ENCODE peak calls at places on chromosomes 3 and 15, in nine cellular contexts. One of them, this sample, is unnamed.

GRCh38 chr15:29970402-29970695 is 112.4 kb upstream of the GOLGA8J start:
- DNase-seq in A549: peak
- DNase-seq in HepG2: peak
- DNase-seq in SK-N-SH: peak
- DNase-seq in HCT116: no peak
- DNase-seq in K562: no peak
- DNase-seq in Panc1: no peak
- DNase-seq in GM23338: no peak
- DNase-seq in GM12878: no peak
- DNase-seq in this sample: no peak

GRCh38 chr15:28260722-28261121 is 61.3 kb downstream of the HERC2 start:
- DNase-seq in A549: no peak
- DNase-seq in HepG2: no peak
- DNase-seq in SK-N-SH: no peak
- DNase-seq in HCT116: no peak
- DNase-seq in K562: no peak
- DNase-seq in Panc1: no peak
- DNase-seq in GM23338: peak
- DNase-seq in GM12878: no peak
- DNase-seq in this sample: no peak

GRCh38 chr3:71069797-71070196 is 513.7 kb downstream of the FOXP1 start:
- DNase-seq in A549: peak
- DNase-seq in HepG2: peak
- DNase-seq in SK-N-SH: peak
- DNase-seq in HCT116: no peak
- DNase-seq in K562: peak
- DNase-seq in Panc1: no peak
- DNase-seq in GM23338: peak
- DNase-seq in GM12878: no peak
- DNase-seq in this sample: no peak

GRCh38 chr15:91926871-91927270 is 73.4 kb downstream of the SLCO3A1 start:
- DNase-seq in A549: no peak
- DNase-seq in HepG2: no peak
- DNase-seq in SK-N-SH: no peak
- DNase-seq in HCT116: no peak
- DNase-seq in K562: no peak
- DNase-seq in Panc1: no peak
- DNase-seq in GM23338: peak
- DNase-seq in GM12878: no peak
- DNase-seq in this sample: no peak

GRCh38 chr3:18099611-18100010 is 325.5 kb downstream of the SATB1 start:
- DNase-seq in A549: no peak
- DNase-seq in HepG2: no peak
- DNase-seq in SK-N-SH: no peak
- DNase-seq in HCT116: no peak
- DNase-seq in K562: no peak
- DNase-seq in Panc1: no peak
- DNase-seq in GM23338: no peak
- DNase-seq in GM12878: no peak
- DNase-seq in this sample: no peak

GRCh38 chr3:178436773-178437172 is 99.5 kb upstream of the KCNMB2 start:
- DNase-seq in A549: peak
- DNase-seq in HepG2: no peak
- DNase-seq in SK-N-SH: peak
- DNase-seq in HCT116: peak
- DNase-seq in K562: peak
- DNase-seq in Panc1: no peak
- DNase-seq in GM23338: peak
- DNase-seq in GM12878: no peak
- DNase-seq in this sample: no peak

GRCh38 chr3:123457841-123458240 is 9.0 kb upstream of the ADCY5 start:
- DNase-seq in A549: no peak
- DNase-seq in HepG2: no peak
- DNase-seq in SK-N-SH: no peak
- DNase-seq in HCT116: no peak
- DNase-seq in K562: no peak
- DNase-seq in Panc1: no peak
- DNase-seq in GM23338: peak
- DNase-seq in GM12878: no peak
- DNase-seq in this sample: no peak

GRCh38 chr3:184578822-184579221 is 17.2 kb downstream of the EPHB3 start:
- DNase-seq in A549: no peak
- DNase-seq in HepG2: peak
- DNase-seq in SK-N-SH: no peak
- DNase-seq in HCT116: no peak
- DNase-seq in K562: no peak
- DNase-seq in Panc1: no peak
- DNase-seq in GM23338: no peak
- DNase-seq in GM12878: no peak
- DNase-seq in this sample: no peak

GRCh38 chr3:40911264-40911663 is 288.0 kb upstream of the CTNNB1 start:
- DNase-seq in A549: no peak
- DNase-seq in HepG2: no peak
- DNase-seq in SK-N-SH: no peak
- DNase-seq in HCT116: no peak
- DNase-seq in K562: no peak
- DNase-seq in Panc1: no peak
- DNase-seq in GM23338: no peak
- DNase-seq in GM12878: no peak
- DNase-seq in this sample: no peak

GRCh38 chr3:20589275-20589674 is 403.3 kb upstream of the SGO1 start:
- DNase-seq in A549: no peak
- DNase-seq in HepG2: peak
- DNase-seq in SK-N-SH: no peak
- DNase-seq in HCT116: no peak
- DNase-seq in K562: no peak
- DNase-seq in Panc1: no peak
- DNase-seq in GM23338: peak
- DNase-seq in GM12878: no peak
- DNase-seq in this sample: no peak

GRCh38 chr3:110965976-110966375 is 105.6 kb upstream of the NECTIN3 start:
- DNase-seq in A549: no peak
- DNase-seq in HepG2: no peak
- DNase-seq in SK-N-SH: no peak
- DNase-seq in HCT116: no peak
- DNase-seq in K562: no peak
- DNase-seq in Panc1: no peak
- DNase-seq in GM23338: no peak
- DNase-seq in GM12878: no peak
- DNase-seq in this sample: no peak

GRCh38 chr15:58213587-58214360 is 75.6 kb downstream of the AQP9 start:
- DNase-seq in A549: no peak
- DNase-seq in HepG2: no peak
- DNase-seq in SK-N-SH: no peak
- DNase-seq in HCT116: no peak
- DNase-seq in K562: no peak
- DNase-seq in Panc1: no peak
- DNase-seq in GM23338: no peak
- DNase-seq in GM12878: no peak
- DNase-seq in this sample: no peak

GRCh38 chr3:134904796-134905646 is 110.0 kb downstream of the EPHB1 start:
- DNase-seq in A549: no peak
- DNase-seq in HepG2: no peak
- DNase-seq in SK-N-SH: no peak
- DNase-seq in HCT116: no peak
- DNase-seq in K562: no peak
- DNase-seq in Panc1: no peak
- DNase-seq in GM23338: peak
- DNase-seq in GM12878: peak
- DNase-seq in this sample: no peak
- H3K4me3 ChIP-seq in A549: no peak
- H3K4me3 ChIP-seq in HepG2: no peak
- H3K4me3 ChIP-seq in SK-N-SH: no peak
- H3K4me3 ChIP-seq in HCT116: no peak
- H3K4me3 ChIP-seq in K562: no peak
- H3K4me3 ChIP-seq in Panc1: no peak
- H3K4me3 ChIP-seq in GM23338: no peak
- H3K4me3 ChIP-seq in GM12878: peak
- H3K4me3 ChIP-seq in this sample: no peak

GRCh38 chr3:139518296-139518695 is 21.2 kb downstream of the RBP1 start:
- DNase-seq in A549: no peak
- DNase-seq in HepG2: no peak
- DNase-seq in SK-N-SH: no peak
- DNase-seq in HCT116: no peak
- DNase-seq in K562: no peak
- DNase-seq in Panc1: no peak
- DNase-seq in GM23338: no peak
- DNase-seq in GM12878: no peak
- DNase-seq in this sample: no peak

GRCh38 chr3:139518926-139519842 is 20.4 kb downstream of the RBP1 start:
- DNase-seq in A549: no peak
- DNase-seq in HepG2: no peak
- DNase-seq in SK-N-SH: no peak
- DNase-seq in HCT116: no peak
- DNase-seq in K562: no peak
- DNase-seq in Panc1: no peak
- DNase-seq in GM23338: no peak
- DNase-seq in GM12878: no peak
- DNase-seq in this sample: no peak

GRCh38 chr3:139521811-139522210 is 17.7 kb downstream of the RBP1 start:
- DNase-seq in A549: no peak
- DNase-seq in HepG2: no peak
- DNase-seq in SK-N-SH: no peak
- DNase-seq in HCT116: no peak
- DNase-seq in K562: no peak
- DNase-seq in Panc1: no peak
- DNase-seq in GM23338: no peak
- DNase-seq in GM12878: no peak
- DNase-seq in this sample: no peak

GRCh38 chr3:139521144-139521543 is 18.4 kb downstream of the RBP1 start:
- DNase-seq in A549: no peak
- DNase-seq in HepG2: no peak
- DNase-seq in SK-N-SH: no peak
- DNase-seq in HCT116: no peak
- DNase-seq in K562: no peak
- DNase-seq in Panc1: no peak
- DNase-seq in GM23338: no peak
- DNase-seq in GM12878: no peak
- DNase-seq in this sample: no peak

GRCh38 chr3:139520028-139520737 is 19.4 kb downstream of the RBP1 start:
- DNase-seq in A549: peak
- DNase-seq in HepG2: no peak
- DNase-seq in SK-N-SH: no peak
- DNase-seq in HCT116: peak
- DNase-seq in K562: peak
- DNase-seq in Panc1: no peak
- DNase-seq in GM23338: peak
- DNase-seq in GM12878: no peak
- DNase-seq in this sample: no peak
- TF ChIP-seq CTCF in A549: no peak
- TF ChIP-seq CTCF in HepG2: peak
- TF ChIP-seq CTCF in SK-N-SH: peak
- TF ChIP-seq CTCF in HCT116: peak
- TF ChIP-seq CTCF in K562: peak
- TF ChIP-seq CTCF in Panc1: peak
- TF ChIP-seq CTCF in GM23338: peak
- TF ChIP-seq CTCF in GM12878: peak
- TF ChIP-seq CTCF in this sample: peak

GRCh38 chr3:136141891-136142290 is 54.2 kb downstream of the MSL2 start:
- DNase-seq in A549: no peak
- DNase-seq in HepG2: no peak
- DNase-seq in SK-N-SH: no peak
- DNase-seq in HCT116: no peak
- DNase-seq in K562: no peak
- DNase-seq in Panc1: no peak
- DNase-seq in GM23338: no peak
- DNase-seq in GM12878: no peak
- DNase-seq in this sample: no peak
- TF ChIP-seq REST in A549: no peak
- TF ChIP-seq REST in HepG2: no peak
- TF ChIP-seq REST in SK-N-SH: no peak
- TF ChIP-seq REST in HCT116: no peak
- TF ChIP-seq REST in K562: no peak
- TF ChIP-seq REST in Panc1: no peak
- TF ChIP-seq REST in GM23338: no peak
- TF ChIP-seq REST in GM12878: no peak
- TF ChIP-seq REST in this sample: no peak

GRCh38 chr3:155747286-155747685 is 2.4 kb upstream of the PLCH1 start:
- DNase-seq in A549: no peak
- DNase-seq in HepG2: peak
- DNase-seq in SK-N-SH: no peak
- DNase-seq in HCT116: no peak
- DNase-seq in K562: no peak
- DNase-seq in Panc1: no peak
- DNase-seq in GM23338: no peak
- DNase-seq in GM12878: no peak
- DNase-seq in this sample: no peak

GRCh38 chr3:155745795-155746550 is 1.1 kb upstream of the PLCH1 start:
- DNase-seq in A549: peak
- DNase-seq in HepG2: peak
- DNase-seq in SK-N-SH: peak
- DNase-seq in HCT116: peak
- DNase-seq in K562: peak
- DNase-seq in Panc1: no peak
- DNase-seq in GM23338: peak
- DNase-seq in GM12878: no peak
- DNase-seq in this sample: peak

GRCh38 chr3:155747867-155748266 is 3.0 kb upstream of the PLCH1 start:
- DNase-seq in A549: no peak
- DNase-seq in HepG2: no peak
- DNase-seq in SK-N-SH: no peak
- DNase-seq in HCT116: no peak
- DNase-seq in K562: no peak
- DNase-seq in Panc1: no peak
- DNase-seq in GM23338: no peak
- DNase-seq in GM12878: no peak
- DNase-seq in this sample: no peak

GRCh38 chr3:155746703-155747102 is 1.8 kb upstream of the PLCH1 start:
- DNase-seq in A549: no peak
- DNase-seq in HepG2: peak
- DNase-seq in SK-N-SH: no peak
- DNase-seq in HCT116: no peak
- DNase-seq in K562: no peak
- DNase-seq in Panc1: no peak
- DNase-seq in GM23338: no peak
- DNase-seq in GM12878: no peak
- DNase-seq in this sample: no peak

DNA sequence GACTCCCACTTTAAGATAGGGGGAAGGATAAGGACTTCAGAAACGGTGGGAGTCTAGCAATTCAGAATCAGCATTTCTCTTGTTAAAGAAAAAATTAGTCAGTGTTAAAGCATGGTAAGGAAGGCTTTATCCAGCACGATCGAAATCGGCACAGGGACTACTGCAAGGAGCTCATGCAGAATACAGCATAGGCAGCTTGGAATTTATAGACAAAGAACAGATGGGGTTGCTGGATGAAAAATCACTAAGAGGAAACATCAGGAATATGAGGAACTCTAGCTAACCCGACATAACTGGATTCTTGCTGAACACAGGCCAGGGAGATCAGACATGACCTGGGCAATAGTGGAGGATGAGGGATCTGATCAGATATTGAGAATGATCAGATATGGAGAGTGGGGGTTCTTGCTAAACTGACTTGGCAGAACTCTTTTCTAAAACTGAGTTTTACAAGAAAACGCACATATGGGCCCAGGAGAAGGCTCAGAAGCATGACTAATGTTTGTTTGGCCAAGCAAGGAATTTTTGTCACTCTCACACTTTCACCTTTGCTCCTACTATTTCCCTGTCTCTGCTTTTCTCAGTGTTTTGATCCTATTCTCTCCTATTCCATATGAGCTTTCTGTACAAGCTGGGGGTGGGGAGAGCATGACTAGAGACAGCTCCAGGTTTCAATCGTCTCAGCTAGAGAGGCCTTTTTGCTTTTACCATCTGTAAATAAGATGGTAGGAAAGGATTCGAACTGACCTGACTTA is 3.9 kb upstream of the PLCH1 start:
- DNase-seq in A549: no peak
- DNase-seq in HepG2: peak
- DNase-seq in SK-N-SH: no peak
- DNase-seq in HCT116: no peak
- DNase-seq in K562: no peak
- DNase-seq in Panc1: no peak
- DNase-seq in GM23338: no peak
- DNase-seq in GM12878: no peak
- DNase-seq in this sample: no peak
- H3K4me3 ChIP-seq in A549: no peak
- H3K4me3 ChIP-seq in HepG2: peak
- H3K4me3 ChIP-seq in SK-N-SH: no peak
- H3K4me3 ChIP-seq in HCT116: no peak
- H3K4me3 ChIP-seq in K562: no peak
- H3K4me3 ChIP-seq in Panc1: no peak
- H3K4me3 ChIP-seq in GM23338: no peak
- H3K4me3 ChIP-seq in GM12878: no peak
- H3K4me3 ChIP-seq in this sample: no peak